ENCODE peak calls at places on chromosomes 2 and 18, in nine cellular contexts. L is lower lobe of right lung; V is brain microvascular endothelial cell; E is effector memory CD4-positive, alpha-beta T cell; R is sigmoid colon; N is right cardiac atrium; H is CD8-positive, alpha-beta T cell; S is neuronal stem cell; T is mesendoderm. D is an unnamed sample. For H3K27me3, the result is how much of the 10 kb centered on the place peaks cover.

GRCh38 chr18:45691816-45692179 is 32.2 kb upstream of the SLC14A1 start:
- DNase-seq in L (no peak), V (no peak), E (no peak), R (no peak), N (no peak), H (no peak), S (no peak), T (no peak), D (no peak)

GRCh38 chr2:129905664-129906081 is 73.8 kb upstream of the RAB6C start:
- DNase-seq in L (no peak), V (no peak), E (no peak), R (no peak), N (no peak), H (no peak), S (no peak), T (no peak), D (no peak)

GRCh38 chr2:181170256-181170655 is 189.9 kb downstream of the UBE2E3 start:
- DNase-seq in L (no peak), V (no peak), E (no peak), R (no peak), N (no peak), H (no peak), S (no peak), T (no peak), D (no peak)

GRCh38 chr2:217928324-217929293 is 74.2 kb downstream of the TNS1 start:
- DNase-seq in L (peak), V (no peak), E (no peak), R (peak), N (peak), H (no peak), S (no peak), T (no peak), D (no peak)

GRCh38 chr18:75754433-75754832 is 326.9 kb upstream of the SMIM21 start:
- DNase-seq in L (no peak), V (no peak), E (no peak), R (no peak), N (no peak), H (no peak), S (no peak), T (no peak), D (no peak)

GRCh38 chr2:206700141-206700540 is 18.1 kb downstream of the DYTN start:
- DNase-seq in L (no peak), V (no peak), E (no peak), R (no peak), N (no peak), H (no peak), S (no peak), T (no peak), D (no peak)

GRCh38 chr2:184449760-184450159 is 148.6 kb upstream of the ZNF804A start:
- DNase-seq in L (no peak), V (no peak), E (no peak), R (no peak), N (no peak), H (no peak), S (no peak), T (no peak), D (peak)

GRCh38 chr2:68089961-68090360 is 27.2 kb upstream of the C1D start:
- DNase-seq in L (no peak), V (no peak), E (no peak), R (no peak), N (no peak), H (no peak), S (no peak), T (no peak), D (no peak)

GRCh38 chr2:106075038-106075437 is 119.1 kb downstream of the UXS1 start:
- DNase-seq in L (no peak), V (no peak), E (no peak), R (no peak), N (no peak), H (no peak), S (no peak), T (no peak), D (no peak)

GRCh38 chr2:45706028-45706427 is 54.6 kb downstream of the PRKCE start:
- DNase-seq in L (no peak), V (no peak), E (no peak), R (no peak), N (no peak), H (no peak), S (no peak), T (no peak), D (no peak)

DNA sequence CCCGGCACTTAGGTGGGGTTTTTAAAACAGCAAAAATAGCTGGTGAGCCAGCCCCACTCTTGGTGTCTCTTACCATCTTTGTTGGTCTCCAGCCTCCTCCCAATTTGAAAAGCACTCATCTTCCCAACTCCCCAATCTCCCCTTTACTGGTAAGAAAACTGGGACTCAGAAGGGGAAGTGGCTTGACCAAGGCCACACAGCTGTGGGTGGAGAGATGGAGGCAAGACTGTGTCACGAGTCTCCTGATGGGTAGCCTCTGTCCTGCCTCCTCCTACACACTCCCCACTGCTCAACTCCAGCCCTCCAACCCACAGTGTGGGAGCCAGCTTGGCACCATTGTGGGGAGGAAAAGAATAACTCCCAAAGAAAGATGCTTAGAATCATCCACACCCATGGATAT is 140.4 kb downstream of the SMAD2 start:
- DNase-seq in L (peak), V (no peak), E (no peak), R (no peak), N (no peak), H (no peak), S (no peak), T (no peak), D (no peak)
- H3K27me3 ChIP-seq in L (under half), V (under half), E (under half), R (under half), N (under half), H (under half), S (under half), T (under half), D (under half)

DNA sequence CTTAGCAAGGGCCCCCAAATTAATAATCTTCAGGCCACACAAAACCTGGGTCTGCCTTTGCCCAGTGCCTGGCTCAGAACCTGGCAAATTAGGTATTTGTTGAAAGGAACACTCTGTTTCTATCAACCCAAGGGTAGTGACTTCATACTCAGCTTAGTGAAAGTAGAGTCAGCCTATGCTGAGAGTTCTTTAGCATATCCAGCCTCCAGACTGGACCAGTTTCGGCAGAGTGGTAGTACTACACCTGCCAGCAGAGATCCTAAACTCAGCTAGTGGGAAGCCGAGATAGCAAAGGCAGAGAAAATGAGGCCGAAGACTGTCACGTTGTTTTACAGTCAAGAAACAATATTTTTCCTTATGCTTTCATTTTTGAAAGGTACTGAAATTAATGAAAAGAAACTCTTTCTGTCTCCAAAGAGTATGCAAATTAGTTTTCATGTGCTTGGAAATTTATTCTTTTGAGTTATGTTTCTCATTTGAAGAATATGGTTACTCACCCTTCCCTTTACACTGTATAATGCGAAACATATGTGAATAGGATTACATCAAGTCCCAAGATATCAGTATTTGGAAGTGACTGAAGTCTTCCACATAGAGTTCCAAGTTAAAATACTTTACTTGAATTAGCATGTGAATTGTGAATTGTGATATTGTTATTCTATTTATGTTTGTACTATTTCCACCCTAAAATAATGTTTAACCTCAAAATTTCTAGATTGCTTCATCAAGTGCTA is 52.2 kb upstream of the UGP2 start:
- DNase-seq in L (no peak), V (no peak), E (no peak), R (no peak), N (no peak), H (no peak), S (no peak), T (no peak), D (no peak)
- H3K4me3 ChIP-seq in L (no peak), V (no peak), E (no peak), R (no peak), N (no peak), H (no peak), S (no peak), T (no peak), D (no peak)

GRCh38 chr2:222290691-222291484 is 7.9 kb downstream of the PAX3 start:
- DNase-seq in L (no peak), V (no peak), E (no peak), R (no peak), N (peak), H (no peak), S (peak), T (peak), D (peak)
- H3K27me3 ChIP-seq in L (half or more), V (half or more), E (under half), R (half or more), N (under half), H (under half), S (under half), T (half or more), D (under half)

DNA sequence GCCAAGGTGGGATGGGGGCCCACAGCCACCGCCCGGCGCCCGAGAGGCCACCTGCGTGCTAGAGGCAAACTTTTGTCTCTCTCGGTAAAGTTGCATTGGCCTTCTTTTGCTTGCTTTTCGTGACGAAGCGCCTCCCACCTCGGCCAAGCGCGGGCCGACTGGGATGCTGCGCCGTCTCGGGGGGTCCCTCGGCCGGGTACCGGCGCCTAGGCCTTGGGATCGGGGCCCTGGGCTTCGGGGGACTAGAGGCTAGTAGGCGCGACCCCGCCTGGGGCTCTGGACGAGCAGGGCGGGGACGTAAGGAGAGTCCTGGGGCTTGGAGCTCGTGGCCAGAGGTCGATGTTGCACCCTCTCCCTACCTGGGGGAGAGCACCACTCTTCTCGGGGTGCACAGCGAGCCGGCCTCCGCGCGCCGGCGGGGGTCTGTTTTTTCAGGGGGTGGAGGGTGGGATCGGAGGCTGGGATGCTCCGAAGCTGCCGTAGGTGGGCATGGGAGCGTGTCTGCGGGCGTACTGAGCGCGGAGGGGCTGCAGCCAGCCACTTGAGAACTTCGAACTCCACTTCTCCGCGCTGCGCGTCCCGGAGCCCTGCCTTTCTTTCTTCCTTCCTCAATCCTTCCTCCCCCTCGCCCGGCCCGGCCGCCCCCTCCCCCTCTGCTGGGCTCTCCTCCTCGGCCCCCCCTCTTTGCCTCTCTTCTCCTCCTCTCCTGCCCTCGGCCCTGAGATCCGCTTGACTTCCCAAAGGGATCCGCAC is 710 bp downstream of the GLI2 start:
- DNase-seq in L (no peak), V (no peak), E (no peak), R (no peak), N (peak), H (no peak), S (no peak), T (peak), D (peak)
- H3K4me3 ChIP-seq in L (peak), V (peak), E (peak), R (peak), N (peak), H (no peak), S (peak), T (peak), D (peak)

D was measured in WERI-Rb-1.